ENCODE peak calls at places on chromosomes 7 and 10, in eight cellular contexts. Y is CD8-positive, alpha-beta memory T cell; A is ureter; B is HuH-7.5; M is fibroblast of gingiva; V is HFF-Myc; Q is KBM-7; F is NCI-H1694. T is an unnamed sample.

GRCh38 chr10:87915406-87915805 is 52.0 kb downstream of the PTEN start:
- DNase-seq in Q (no peak), B (no peak), V (no peak), F (no peak), A (no peak), Y (no peak), M (no peak), T (no peak)

GRCh38 chr10:17100586-17100985 is 29.0 kb downstream of the CUBN start:
- DNase-seq in A (no peak), Y (no peak), M (no peak), V (no peak), F (no peak), Q (no peak), B (no peak), T (peak)

GRCh38 chr10:48748573-48748972 is 63.9 kb downstream of the WDFY4 start:
- DNase-seq in F (no peak), M (no peak), Y (no peak), Q (no peak), A (no peak), V (no peak), B (no peak), T (no peak)

GRCh38 chr10:49053053-49053997 is 62.0 kb downstream of the VSTM4 start:
- DNase-seq in Y (no peak), B (no peak), M (no peak), V (no peak), Q (no peak), A (no peak), F (no peak), T (no peak)

GRCh38 chr10:87551324-87551723 is 46.6 kb downstream of the MINPP1 start:
- DNase-seq in B (no peak), F (no peak), Y (no peak), V (no peak), M (no peak), A (no peak), Q (no peak), T (no peak)

GRCh38 chr7:81990395-81990794 is 220.5 kb upstream of the HGF start:
- DNase-seq in Y (no peak), M (peak), F (no peak), A (no peak), V (no peak), B (no peak), Q (no peak), T (peak)

GRCh38 chr10:22244001-22244400 is 26.2 kb upstream of the EBLN1 start:
- DNase-seq in V (no peak), F (no peak), A (no peak), Q (no peak), Y (no peak), B (no peak), M (no peak), T (no peak)

GRCh38 chr7:17239683-17240521 is 58.5 kb upstream of the AHR start:
- DNase-seq in F (no peak), A (no peak), B (peak), M (peak), Y (no peak), Q (no peak), V (no peak), T (peak)

GRCh38 chr7:140003913-140004382 is 58.8 kb downstream of the PARP12 start:
- DNase-seq in Y (no peak), B (peak), M (peak), F (peak), A (no peak), V (peak), Q (peak), T (peak)

GRCh38 chr10:129690248-129691070 is 223.4 kb downstream of the MGMT start:
- DNase-seq in Y (no peak), A (no peak), V (no peak), F (no peak), Q (no peak), M (no peak), B (no peak), T (no peak)

GRCh38 chr10:117139581-117140524 is 1.8 kb upstream of the VAX1 start:
- DNase-seq in M (no peak), Y (no peak), A (no peak), B (no peak), V (no peak), F (no peak), Q (no peak), T (no peak)

GRCh38 chr7:90346326-90347125 is at the start of gene GTPBP10:
- DNase-seq in Q (peak), F (peak), V (peak), Y (peak), M (peak), B (peak), A (peak), T (peak)

GRCh38 chr10:30057421-30057841 is 2.0 kb downstream of the JCAD start:
- DNase-seq in Q (no peak), F (no peak), B (no peak), Y (no peak), M (no peak), V (no peak), A (no peak), T (peak)

T was measured in adipocyte.